ENCODE peak calls at places on chromosomes 13 and 19, in six cellular contexts. T is activated CD4-positive, CD25-positive, alpha-beta regulatory T cell treated with anti-CD3 and anti-CD28 coated beads, Interleukin-2, amount 50 U/mL, for 16 hours; I is Peyer's patch; K is heart right ventricle; Z is heart left ventricle; P is fibroblast of the aortic adventitia. V is an unnamed sample.

GRCh38 chr13:110812111-110812868 is 98.8 kb downstream of the ING1 start:
- DNase-seq in P (peak), T (no peak), Z (no peak), K (no peak), I (no peak), V (no peak)

GRCh38 chr13:34207334-34207733 is 389.4 kb downstream of the RFC3 start:
- DNase-seq in T (no peak), Z (peak), P (peak), K (peak), I (no peak), V (peak)

GRCh38 chr19:42469311-42470239 is 26.8 kb upstream of the CXCL17 start:
- DNase-seq in T (no peak), P (no peak), K (no peak), I (no peak), Z (no peak), V (no peak)

GRCh38 chr13:21576424-21576823 is 27.5 kb downstream of the MICU2 start:
- DNase-seq in Z (no peak), T (no peak), P (no peak), K (no peak), I (no peak), V (no peak)

GRCh38 chr13:50124536-50125305 is 109.5 kb downstream of the KCNRG start:
- DNase-seq in P (peak), K (peak), I (peak), Z (peak), T (no peak), V (peak)

GRCh38 chr13:25920277-25920676 is 131.5 kb downstream of the SHISA2 start:
- DNase-seq in I (no peak), T (no peak), P (no peak), K (no peak), Z (no peak), V (no peak)

GRCh38 chr19:15479391-15480345 is at the start of gene PGLYRP2:
- DNase-seq in P (no peak), I (no peak), Z (no peak), T (no peak), K (no peak), V (peak)

GRCh38 chr13:65530688-65531087 is 1699.4 kb downstream of the PCDH9 start:
- DNase-seq in K (no peak), I (no peak), Z (no peak), P (no peak), T (no peak), V (no peak)

GRCh38 chr13:95298971-95299627 is 2.2 kb downstream of the ABCC4 start:
- DNase-seq in I (no peak), K (no peak), P (peak), T (no peak), Z (no peak), V (no peak)

GRCh38 chr19:4172861-4173473 is 9.4 kb downstream of the SIRT6 start:
- DNase-seq in K (peak), I (peak), P (peak), Z (peak), T (peak), V (peak)

GRCh38 chr19:45469835-45470146 is 2.0 kb downstream of the FOSB start:
- DNase-seq in Z (no peak), I (peak), P (no peak), K (no peak), T (no peak), V (no peak)

GRCh38 chr13:86795858-86796257 is 875.3 kb upstream of the SLITRK5 start:
- DNase-seq in Z (no peak), T (no peak), I (no peak), P (no peak), K (no peak), V (no peak)

GRCh38 chr13:82412749-82413148 is 1469.5 kb downstream of the SLITRK1 start:
- DNase-seq in T (no peak), K (no peak), P (no peak), Z (no peak), I (no peak), V (no peak)

GRCh38 chr13:27273658-27274425 is 3.2 kb downstream of the RASL11A start:
- DNase-seq in I (no peak), Z (no peak), T (no peak), K (peak), P (peak), V (no peak)

GRCh38 chr13:109778102-109778542 is 8.3 kb downstream of the IRS2 start:
- DNase-seq in I (no peak), T (no peak), Z (no peak), K (no peak), P (no peak), V (no peak)

GRCh38 chr13:42970824-42971669 is 21.0 kb downstream of the EPSTI1 start:
- DNase-seq in K (no peak), Z (no peak), P (peak), I (peak), T (no peak), V (peak)

GRCh38 chr13:28620011-28620830 is 38.7 kb upstream of the POMP start:
- DNase-seq in T (no peak), P (no peak), K (no peak), Z (no peak), I (no peak), V (no peak)

GRCh38 chr19:17333611-17334413 is 843 bp downstream of the ANO8 start:
- DNase-seq in K (no peak), I (peak), T (peak), Z (no peak), P (peak), V (peak)

GRCh38 chr13:111390522-111391270 is 70.3 kb downstream of the TEX29 start:
- DNase-seq in T (no peak), I (no peak), P (no peak), K (no peak), Z (no peak), V (no peak)

GRCh38 chr13:113666951-113667701 is at the start of gene GRK1:
- DNase-seq in Z (no peak), T (no peak), K (no peak), I (no peak), P (no peak), V (no peak)

GRCh38 chr19:3136684-3137055 is 837 bp downstream of the GNA15 start:
- DNase-seq in K (no peak), P (no peak), Z (no peak), I (no peak), T (no peak), V (no peak)